ENCODE peak calls at places on chromosome 21, in six cellular contexts. G is right cardiac atrium, H is cardiac muscle cell, L is stomach, V is ovary, U is fibroblast of lung. S is an unnamed sample.

GRCh38 chr21:33047231-33047630 is 21.5 kb downstream of the OLIG2 start:
- DNase-seq in G (no peak), H (no peak), L (no peak), V (no peak), U (peak; percentile 50), S (no peak)

GRCh38 chr21:22342855-22343254 is 1344.6 kb downstream of the NCAM2 start:
- DNase-seq in G (no peak), H (no peak), L (no peak), V (no peak), U (no peak), S (no peak)

GRCh38 chr21:16460936-16461335 is 731.2 kb downstream of the USP25 start:
- DNase-seq in G (no peak), H (no peak), L (no peak), V (no peak), U (no peak), S (no peak)

GRCh38 chr21:25956993-25957714 is 213.4 kb downstream of the APP start:
- DNase-seq in G (no peak), H (no peak), L (no peak), V (no peak), U (peak; percentile 78), S (no peak)

GRCh38 chr21:25506887-25507286 is 100.4 kb downstream of the MRPL39 start:
- DNase-seq in G (no peak), H (no peak), L (no peak), V (no peak), U (peak; percentile 87), S (no peak)

GRCh38 chr21:36613064-36613463 is 85.9 kb upstream of the SIM2 start:
- DNase-seq in G (no peak), H (no peak), L (peak; percentile 39), V (no peak), U (peak; percentile 49), S (no peak)

GRCh38 chr21:32666258-32666657 is 54.1 kb upstream of the CFAP298 start:
- DNase-seq in G (no peak), H (no peak), L (no peak), V (no peak), U (no peak), S (no peak)

GRCh38 chr21:33302055-33302454 is 22.7 kb upstream of the IFNAR1 start:
- DNase-seq in G (no peak), H (no peak), L (no peak), V (no peak), U (no peak), S (no peak)

GRCh38 chr21:42524341-42525227 is 10.9 kb downstream of the SLC37A1 start:
- DNase-seq in G (peak; percentile 86), H (peak; percentile 33), L (peak; percentile 80), V (peak; percentile 85), U (peak; percentile 86), S (peak; percentile 93)

GRCh38 chr21:36156339-36156814 is 247 bp upstream of the DOP1B start:
- DNase-seq in G (peak; percentile 100), H (peak; percentile 100), L (peak; percentile 100), V (peak; percentile 100), U (peak; percentile 99), S (peak; percentile 100)

GRCh38 chr21:42568834-42569731 is 55.4 kb downstream of the SLC37A1 start:
- DNase-seq in G (peak; percentile 50), H (no peak), L (peak; percentile 28), V (peak; percentile 8), U (no peak), S (peak; percentile 56)

GRCh38 chr21:43622796-43623195 is 36.5 kb downstream of the HSF2BP start:
- DNase-seq in G (no peak), H (no peak), L (no peak), V (no peak), U (no peak), S (no peak)
- H3K27ac ChIP-seq in G (no peak overlapping the region), H (no peak overlapping the region), L (no peak overlapping the region), V (no peak overlapping the region), U (no peak overlapping the region), S (no peak overlapping the region)

GRCh38 chr21:44956356-44957046 is 16.7 kb downstream of the SLX9 start:
- DNase-seq in G (peak; percentile 49), H (no peak), L (no peak), V (no peak), U (no peak), S (peak; percentile 38)
- H3K4me1 ChIP-seq in G (peaks cover 18% of the 10 kb centered on the region), H (peaks cover 12% of the 10 kb centered on the region), L (peaks cover 17% of the 10 kb centered on the region), V (peaks cover 22% of the 10 kb centered on the region), U (peaks cover 13% of the 10 kb centered on the region), S (peaks cover 25% of the 10 kb centered on the region)

GRCh38 chr21:34604556-34604955 is 10.4 kb downstream of the RCAN1 start:
- DNase-seq in G (no peak), H (no peak), L (no peak), V (no peak), U (no peak), S (no peak)

GRCh38 chr21:34603710-34604057 is 11.2 kb downstream of the RCAN1 start:
- DNase-seq in G (no peak), H (no peak), L (no peak), V (no peak), U (no peak), S (no peak)

GRCh38 chr21:34606051-34606450 is 8.9 kb downstream of the RCAN1 start:
- DNase-seq in G (no peak), H (no peak), L (no peak), V (no peak), U (no peak), S (no peak)

GRCh38 chr21:34602061-34602460 is 12.9 kb downstream of the RCAN1 start:
- DNase-seq in G (no peak), H (no peak), L (no peak), V (no peak), U (no peak), S (no peak)

DNA sequence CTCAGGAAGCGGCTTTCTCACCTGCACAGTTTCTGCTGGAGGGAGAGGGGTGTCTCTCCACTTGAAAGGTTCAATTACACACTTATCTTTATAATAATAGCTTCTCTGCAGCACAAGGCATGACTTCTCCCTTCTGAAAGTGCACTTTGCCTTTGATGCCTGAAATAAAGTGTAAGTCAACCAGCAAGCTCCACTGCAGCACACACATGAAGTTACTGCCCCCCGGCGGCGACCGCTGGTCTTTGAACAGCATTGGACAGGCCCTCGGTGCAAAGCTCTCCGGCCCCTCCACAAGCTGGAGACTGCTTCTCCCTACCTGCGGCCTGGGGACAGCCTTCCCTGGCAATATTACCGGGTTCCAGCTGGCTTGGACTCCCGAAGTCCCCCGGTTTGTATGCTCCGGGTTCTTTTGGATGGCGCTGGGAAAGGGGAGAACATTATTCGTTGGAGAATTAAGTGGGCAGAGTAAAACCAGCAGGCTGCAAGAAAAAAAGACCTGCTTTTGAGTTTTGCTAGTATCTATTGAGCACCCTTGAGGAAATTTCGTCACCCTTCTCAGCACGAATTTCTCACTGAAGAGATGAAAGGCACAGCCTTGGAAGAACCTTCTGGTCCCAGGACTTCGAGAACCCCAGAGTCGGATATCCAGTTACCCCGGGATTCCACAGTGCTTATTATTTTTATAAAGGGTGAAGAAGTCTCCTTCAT is 11.8 kb downstream of the RCAN1 start:
- DNase-seq in G (peak; percentile 92), H (peak; percentile 86), L (peak; percentile 89), V (peak; percentile 63), U (peak; percentile 79), S (peak; percentile 88)
- H3K27ac ChIP-seq in G (no peak overlapping the region), H (peak overlapping the region; percentile 76), L (no peak overlapping the region), V (no peak overlapping the region), U (no peak overlapping the region), S (no peak overlapping the region)

DNA sequence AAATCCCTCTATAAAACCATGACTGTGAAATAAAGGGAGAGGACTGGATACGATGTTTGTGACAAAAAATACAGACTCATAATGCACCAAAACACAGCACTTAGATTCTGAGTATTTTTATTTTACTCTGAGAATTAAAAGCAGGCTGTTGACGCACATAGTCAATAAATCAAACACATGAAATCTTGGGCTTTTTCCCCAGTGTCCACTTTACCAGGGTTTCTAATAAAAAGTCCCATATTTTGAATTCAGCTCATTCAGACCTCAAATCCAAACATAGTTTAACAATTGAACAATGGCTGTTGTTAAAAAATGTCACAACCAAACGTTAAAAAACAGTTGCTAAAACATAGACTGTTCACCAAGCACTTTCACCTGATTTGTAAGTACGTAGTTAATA is 553.4 kb downstream of the LTN1 start:
- DNase-seq in G (no peak), H (no peak), L (no peak), V (no peak), U (peak; percentile 51), S (no peak)
- H3K4me1 ChIP-seq in G (no peaks in the 10 kb centered on the region), H (no peaks in the 10 kb centered on the region), L (no peaks in the 10 kb centered on the region), V (no peaks in the 10 kb centered on the region), U (peaks cover 4% of the 10 kb centered on the region), S (peaks cover 4% of the 10 kb centered on the region)

GRCh38 chr21:46120301-46121285 is 22.7 kb downstream of the COL6A2 start:
- DNase-seq in G (peak; percentile 37), H (no peak), L (no peak), V (peak; percentile 16), U (no peak), S (peak; percentile 33)

GRCh38 chr21:46122758-46123683 is 25.1 kb downstream of the COL6A2 start:
- DNase-seq in G (no peak), H (no peak), L (no peak), V (peak; percentile 11), U (no peak), S (peak; percentile 28)

GRCh38 chr21:46122241-46122671 is 24.3 kb downstream of the COL6A2 start:
- DNase-seq in G (peak; percentile 50), H (no peak), L (peak; percentile 24), V (peak; percentile 15), U (peak; percentile 71), S (peak; percentile 39)

GRCh38 chr21:46119565-46120271 is 21.8 kb downstream of the COL6A2 start:
- DNase-seq in G (peak; percentile 39), H (no peak), L (no peak), V (peak; percentile 21), U (no peak), S (peak; percentile 34)

GRCh38 chr21:46121286-46122221 is 23.6 kb downstream of the COL6A2 start:
- DNase-seq in G (peak; percentile 44), H (no peak), L (peak; percentile 19), V (peak; percentile 18), U (no peak), S (peak; percentile 43)
- H3K27ac ChIP-seq in G (no peak overlapping the region), H (no peak overlapping the region), L (no peak overlapping the region), V (no peak overlapping the region), U (no peak overlapping the region), S (no peak overlapping the region)

DNA sequence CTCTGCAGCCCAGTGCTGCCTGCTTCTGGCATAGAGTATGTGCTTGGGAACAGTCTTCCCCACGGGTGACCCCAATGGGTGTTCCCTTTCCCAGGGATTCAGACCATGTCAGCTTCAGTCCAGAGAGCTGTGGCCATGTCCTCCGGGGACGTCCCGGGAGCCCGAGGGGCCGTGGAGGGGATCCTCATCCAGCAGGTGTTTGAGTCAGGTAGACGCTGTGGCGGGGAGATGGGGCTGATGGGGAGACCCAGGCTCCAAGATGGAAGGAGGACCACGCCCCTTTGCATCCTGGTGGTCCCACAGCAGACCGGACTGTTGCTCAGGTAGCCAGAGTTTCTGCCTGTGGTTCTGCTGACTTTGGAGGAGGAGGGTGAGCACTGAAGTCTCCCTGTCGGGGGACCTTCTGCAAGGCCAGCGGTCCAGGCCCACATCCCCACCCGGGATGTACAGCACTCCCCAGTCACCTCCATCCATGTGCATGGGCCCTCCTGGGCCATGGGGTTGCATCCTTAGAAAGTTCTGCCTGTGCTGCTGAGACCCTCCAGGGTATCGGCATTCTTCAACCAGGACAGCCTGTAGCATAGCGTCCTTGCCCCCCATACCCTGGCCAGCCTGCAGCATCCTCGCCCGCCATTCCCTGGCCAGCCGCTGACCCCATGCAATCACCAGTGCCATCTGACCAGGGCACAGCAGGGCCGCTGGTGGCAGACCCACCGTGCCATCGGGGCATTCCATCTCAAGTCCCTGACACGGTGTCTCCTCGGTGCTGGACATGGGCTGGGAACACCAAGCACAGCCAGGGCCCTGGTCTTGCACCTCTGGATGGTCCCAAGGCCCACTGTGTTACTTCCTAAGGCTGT is 2.8 kb downstream of the AIRE start:
- DNase-seq in G (peak; percentile 20), H (no peak), L (no peak), V (no peak), U (no peak), S (no peak)
- H3K4me1 ChIP-seq in G (no peaks in the 10 kb centered on the region), H (no peaks in the 10 kb centered on the region), L (peaks cover 11% of the 10 kb centered on the region), V (no peaks in the 10 kb centered on the region), U (no peaks in the 10 kb centered on the region), S (peaks cover 5% of the 10 kb centered on the region)